ENCODE peak calls at places on chromosomes 3 and 15, in nine cellular contexts. Q is body of pancreas, R is ovary, U is stomach, P is HepG2, I is upper lobe of left lung, X is IMR-90, G is right lobe of liver, B is Peyer's patch. L is an unnamed sample. For H3K4me1, the result is how much of the 10 kb centered on the place peaks cover.

GRCh38 chr3:182562274-182562673 is 231.0 kb upstream of the ATP11B start:
- DNase-seq in Q (no peak), R (no peak), U (no peak), P (no peak), I (no peak), X (no peak), G (no peak), B (no peak), L (no peak)

GRCh38 chr15:53833134-53833624 is 73.7 kb upstream of the WDR72 start:
- DNase-seq in Q (peak), R (no peak), U (peak), P (peak), I (no peak), X (peak), G (no peak), B (no peak), L (no peak)

GRCh38 chr3:114668099-114668498 is 374.3 kb downstream of the TIGIT start:
- DNase-seq in Q (no peak), R (no peak), U (no peak), P (no peak), I (peak), X (no peak), G (no peak), B (no peak), L (no peak)

GRCh38 chr3:11300970-11301369 is 28.8 kb downstream of the ATG7 start:
- DNase-seq in Q (no peak), R (no peak), U (no peak), P (no peak), I (peak), X (peak), G (no peak), B (no peak), L (no peak)

GRCh38 chr3:40505599-40506462 is at the start of gene ZNF620:
- DNase-seq in Q (peak), R (peak), U (peak), P (peak), I (peak), X (peak), G (peak), B (peak), L (peak)

GRCh38 chr3:12884104-12884742 is 42.9 kb upstream of the RPL32 start:
- DNase-seq in Q (no peak), R (peak), U (no peak), P (no peak), I (no peak), X (peak), G (no peak), B (no peak), L (peak)

GRCh38 chr15:48644827-48645557 is 517 bp downstream of the FBN1 start:
- DNase-seq in Q (no peak), R (peak), U (no peak), P (no peak), I (no peak), X (peak), G (peak), B (no peak), L (no peak)

GRCh38 chr3:57226156-57226555 is 1.4 kb upstream of the APPL1 start:
- DNase-seq in Q (no peak), R (no peak), U (no peak), P (no peak), I (no peak), X (no peak), G (no peak), B (no peak), L (no peak)

GRCh38 chr3:122691195-122691594 is 10.6 kb downstream of the PARP14 start:
- DNase-seq in Q (peak), R (no peak), U (peak), P (peak), I (no peak), X (peak), G (no peak), B (no peak), L (no peak)

GRCh38 chr15:90231028-90232017 is 2.4 kb downstream of the CIB1 start:
- DNase-seq in Q (peak), R (no peak), U (peak), P (no peak), I (peak), X (no peak), G (peak), B (peak), L (peak)

GRCh38 chr3:47359283-47359682 is 21.5 kb upstream of the PTPN23 start:
- DNase-seq in Q (no peak), R (no peak), U (no peak), P (no peak), I (no peak), X (no peak), G (no peak), B (no peak), L (no peak)

GRCh38 chr3:116339441-116340028 is 105.8 kb downstream of the LSAMP start:
- DNase-seq in Q (peak), R (no peak), U (no peak), P (no peak), I (no peak), X (peak), G (no peak), B (peak), L (peak)

GRCh38 chr3:123521179-123521969 is 63.5 kb downstream of the HACD2 start:
- DNase-seq in Q (peak), R (no peak), U (no peak), P (no peak), I (no peak), X (peak), G (no peak), B (no peak), L (no peak)

GRCh38 chr15:91632981-91633380 is 220.5 kb upstream of the SLCO3A1 start:
- DNase-seq in Q (no peak), R (no peak), U (no peak), P (no peak), I (no peak), X (no peak), G (no peak), B (no peak), L (no peak)

GRCh38 chr3:34183581-34184313 is 385.3 kb downstream of the PDCD6IP start:
- DNase-seq in Q (no peak), R (no peak), U (no peak), P (no peak), I (no peak), X (no peak), G (no peak), B (no peak), L (no peak)

GRCh38 chr15:90529369-90530249 is at the start of gene CRTC3:
- DNase-seq in Q (peak), R (peak), U (peak), P (no peak), I (peak), X (peak), G (peak), B (peak), L (peak)

GRCh38 chr3:16587047-16587702 is 18.0 kb downstream of the DAZL start:
- DNase-seq in Q (no peak), R (no peak), U (no peak), P (no peak), I (no peak), X (peak), G (no peak), B (no peak), L (no peak)

GRCh38 chr3:58422756-58423324 is 10.8 kb downstream of the PDHB start:
- DNase-seq in Q (no peak), R (no peak), U (no peak), P (peak), I (no peak), X (peak), G (no peak), B (no peak), L (no peak)

GRCh38 chr3:184789314-184789998 is 22.5 kb upstream of the VPS8 start:
- DNase-seq in Q (no peak), R (no peak), U (no peak), P (no peak), I (no peak), X (no peak), G (no peak), B (peak), L (no peak)

GRCh38 chr15:53447053-53447574 is 312.3 kb downstream of the WDR72 start:
- DNase-seq in Q (peak), R (no peak), U (no peak), P (peak), I (no peak), X (no peak), G (no peak), B (no peak), L (no peak)

GRCh38 chr15:99211926-99212325 is 37.5 kb downstream of the TTC23 start:
- DNase-seq in Q (no peak), R (no peak), U (no peak), P (no peak), I (no peak), X (peak), G (no peak), B (no peak), L (no peak)

GRCh38 chr3:22377421-22377820 is 626.4 kb upstream of the ZNF385D start:
- DNase-seq in Q (no peak), R (no peak), U (no peak), P (no peak), I (no peak), X (no peak), G (no peak), B (no peak), L (no peak)

GRCh38 chr3:93961026-93961425 is 12.7 kb downstream of the PROS1 start:
- DNase-seq in Q (no peak), R (no peak), U (no peak), P (no peak), I (no peak), X (no peak), G (no peak), B (no peak), L (no peak)

GRCh38 chr15:47384316-47384715 is 333.0 kb upstream of the SEMA6D start:
- DNase-seq in Q (peak), R (peak), U (no peak), P (no peak), I (no peak), X (peak), G (no peak), B (no peak), L (no peak)

GRCh38 chr3:141093971-141094401 is 42.8 kb downstream of the SPSB4 start:
- DNase-seq in Q (peak), R (peak), U (peak), P (no peak), I (no peak), X (no peak), G (no peak), B (no peak), L (no peak)

GRCh38 chr15:58793862-58794261 is 22.8 kb downstream of the MINDY2 start:
- DNase-seq in Q (peak), R (no peak), U (no peak), P (peak), I (peak), X (no peak), G (no peak), B (no peak), L (no peak)

GRCh38 chr3:13085081-13085845 is 12.0 kb upstream of the IQSEC1 start:
- DNase-seq in Q (no peak), R (no peak), U (no peak), P (no peak), I (no peak), X (no peak), G (no peak), B (no peak), L (no peak)

GRCh38 chr15:80942746-80943565 is 46.7 kb downstream of the MESD start:
- DNase-seq in Q (peak), R (no peak), U (no peak), P (no peak), I (no peak), X (peak), G (no peak), B (no peak), L (no peak)

GRCh38 chr15:51382787-51383186 is 41.3 kb downstream of the GLDN start:
- DNase-seq in Q (peak), R (no peak), U (no peak), P (peak), I (no peak), X (peak), G (no peak), B (no peak), L (no peak)

GRCh38 chr3:174356596-174356995 is 502.5 kb upstream of the NAALADL2 start:
- DNase-seq in Q (no peak), R (no peak), U (no peak), P (no peak), I (no peak), X (no peak), G (no peak), B (no peak), L (no peak)

GRCh38 chr15:89672221-89673161 is 6.7 kb downstream of the PLIN1 start:
- DNase-seq in Q (no peak), R (peak), U (no peak), P (no peak), I (no peak), X (peak), G (no peak), B (peak), L (no peak)

DNA sequence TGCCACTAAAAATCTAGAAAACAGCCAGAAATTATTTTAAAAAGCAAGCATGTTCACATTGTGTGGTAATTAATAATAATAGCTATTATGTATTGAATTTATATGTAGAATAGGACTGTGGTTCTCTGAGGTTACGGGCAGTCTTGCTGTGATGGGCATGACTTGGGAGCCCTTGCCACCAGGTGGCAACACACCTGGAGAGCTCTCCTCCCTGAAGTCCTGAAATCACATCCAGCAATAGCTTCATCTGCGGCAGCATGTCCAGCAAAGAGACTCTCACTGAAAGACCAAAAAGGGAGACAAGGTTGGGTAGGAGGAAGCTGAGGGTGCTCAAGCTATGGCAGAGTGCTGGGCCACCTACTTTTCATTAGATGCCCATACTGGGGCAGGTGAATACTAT is 206.8 kb upstream of the IL12A start:
- DNase-seq in Q (no peak), R (no peak), U (no peak), P (no peak), I (no peak), X (no peak), G (no peak), B (peak), L (peak)
- TF ChIP-seq CTCF in Q (no peak), R (no peak), U (no peak), P (peak), I (no peak), X (no peak), G (peak), B (peak), L (peak)

GRCh38 chr3:125055165-125055912 is 458 bp downstream of the HEG1 start:
- DNase-seq in Q (no peak), R (peak), U (no peak), P (no peak), I (no peak), X (peak), G (peak), B (no peak), L (no peak)

GRCh38 chr3:125058529-125058928 is 2.7 kb upstream of the HEG1 start:
- DNase-seq in Q (no peak), R (no peak), U (no peak), P (no peak), I (no peak), X (no peak), G (no peak), B (peak), L (no peak)

GRCh38 chr3:125057186-125057850 is 1.5 kb upstream of the HEG1 start:
- DNase-seq in Q (no peak), R (no peak), U (no peak), P (no peak), I (no peak), X (peak), G (no peak), B (no peak), L (no peak)

GRCh38 chr3:125054436-125055164 is 1.2 kb downstream of the HEG1 start:
- DNase-seq in Q (peak), R (no peak), U (no peak), P (peak), I (peak), X (peak), G (no peak), B (peak), L (no peak)

GRCh38 chr3:125055913-125056705 is at the start of gene HEG1:
- DNase-seq in Q (peak), R (peak), U (peak), P (peak), I (peak), X (peak), G (peak), B (peak), L (peak)
- TF ChIP-seq POLR2A in Q (peak), R (peak), U (no peak), P (peak), I (peak), X (peak), G (peak), B (no peak), L (peak)

GRCh38 chr15:38549222-38549621 is 15.4 kb downstream of the RASGRP1 start:
- DNase-seq in Q (no peak), R (no peak), U (no peak), P (no peak), I (no peak), X (peak), G (no peak), B (no peak), L (no peak)
- H3K4me1 ChIP-seq in Q (under half), R (under half), U (under half), P (under half), I (under half), X (under half), G (under half), B (under half), L (under half)

DNA sequence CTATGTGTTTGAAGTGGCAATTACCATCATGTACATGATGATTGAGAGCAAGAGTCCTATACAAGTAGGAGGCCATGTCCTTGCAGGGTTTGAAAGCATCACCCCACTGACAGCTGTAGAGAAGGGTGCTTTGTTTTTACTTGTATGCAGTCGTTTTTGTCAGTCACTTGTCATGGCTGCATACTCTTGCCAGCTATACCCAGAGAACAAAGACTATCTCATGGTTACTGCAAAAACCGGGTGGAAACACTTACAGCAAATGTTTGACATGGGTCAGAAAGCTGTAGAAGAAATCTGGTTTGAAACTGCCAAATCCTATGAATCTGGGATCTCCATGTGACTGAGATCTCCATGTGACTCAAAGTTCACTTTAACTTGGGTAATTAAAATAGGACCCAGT is 6.9 kb upstream of the PSMA4 start:
- DNase-seq in Q (no peak), R (no peak), U (no peak), P (no peak), I (no peak), X (no peak), G (no peak), B (no peak), L (no peak)
- TF ChIP-seq CTCF in Q (no peak), R (no peak), U (no peak), P (no peak), I (no peak), X (no peak), G (no peak), B (no peak), L (no peak)